ENCODE peak calls at places on chromosome 12, in seven cellular contexts. One of them, this sample, is unnamed.

GRCh38 chr12:110537605-110538409 is 35.7 kb downstream of the RAD9B start:
- DNase-seq in HCEC 1CT: peak; percentile 74
- DNase-seq in sigmoid colon: no peak
- DNase-seq in KG1: no peak
- DNase-seq in adipocyte: no peak
- DNase-seq in progenitor cell of endocrine pancreas: no peak
- DNase-seq in cerebellum: no peak
- DNase-seq in this sample: no peak

GRCh38 chr12:112126000-112126431 is 656 bp downstream of the TRAFD1 start:
- DNase-seq in adipocyte: peak; percentile 33
- DNase-seq in cerebellum: no peak
- DNase-seq in KG1: no peak
- DNase-seq in progenitor cell of endocrine pancreas: no peak
- DNase-seq in sigmoid colon: no peak
- DNase-seq in HCEC 1CT: peak; percentile 15
- DNase-seq in this sample: no peak

GRCh38 chr12:130428116-130428515 is 90.4 kb downstream of the PIWIL1 start:
- DNase-seq in cerebellum: no peak
- DNase-seq in adipocyte: no peak
- DNase-seq in sigmoid colon: peak; percentile 52
- DNase-seq in progenitor cell of endocrine pancreas: no peak
- DNase-seq in KG1: no peak
- DNase-seq in HCEC 1CT: no peak
- DNase-seq in this sample: no peak

GRCh38 chr12:130603566-130603965 is 112.5 kb downstream of the RIMBP2 start:
- DNase-seq in HCEC 1CT: no peak
- DNase-seq in sigmoid colon: no peak
- DNase-seq in progenitor cell of endocrine pancreas: no peak
- DNase-seq in cerebellum: no peak
- DNase-seq in KG1: no peak
- DNase-seq in adipocyte: no peak
- DNase-seq in this sample: no peak

GRCh38 chr12:98754095-98754494 is 109.0 kb downstream of the APAF1 start:
- DNase-seq in sigmoid colon: no peak
- DNase-seq in cerebellum: peak; percentile 8
- DNase-seq in KG1: no peak
- DNase-seq in progenitor cell of endocrine pancreas: no peak
- DNase-seq in adipocyte: peak; percentile 49
- DNase-seq in HCEC 1CT: peak; percentile 37
- DNase-seq in this sample: no peak

GRCh38 chr12:25126086-25126485 is 68.9 kb downstream of the DNAI7 start:
- DNase-seq in cerebellum: no peak
- DNase-seq in HCEC 1CT: no peak
- DNase-seq in progenitor cell of endocrine pancreas: no peak
- DNase-seq in KG1: no peak
- DNase-seq in adipocyte: no peak
- DNase-seq in sigmoid colon: no peak
- DNase-seq in this sample: no peak

GRCh38 chr12:124496584-124496983 is 70.8 kb downstream of the NCOR2 start:
- DNase-seq in adipocyte: no peak
- DNase-seq in HCEC 1CT: no peak
- DNase-seq in progenitor cell of endocrine pancreas: no peak
- DNase-seq in sigmoid colon: no peak
- DNase-seq in cerebellum: peak; percentile 51
- DNase-seq in KG1: no peak
- DNase-seq in this sample: no peak

GRCh38 chr12:27112891-27113290 is 30.5 kb upstream of the C12orf71 start:
- DNase-seq in progenitor cell of endocrine pancreas: no peak
- DNase-seq in sigmoid colon: no peak
- DNase-seq in HCEC 1CT: peak; percentile 8
- DNase-seq in cerebellum: no peak
- DNase-seq in KG1: no peak
- DNase-seq in adipocyte: no peak
- DNase-seq in this sample: no peak

GRCh38 chr12:103965255-103965589 is 450 bp upstream of the TDG start:
- DNase-seq in cerebellum: peak; percentile 8
- DNase-seq in progenitor cell of endocrine pancreas: no peak
- DNase-seq in HCEC 1CT: no peak
- DNase-seq in adipocyte: peak; percentile 22
- DNase-seq in sigmoid colon: no peak
- DNase-seq in KG1: no peak
- DNase-seq in this sample: no peak

GRCh38 chr12:114339626-114340025 is 66.3 kb downstream of the TBX5 start:
- DNase-seq in adipocyte: no peak
- DNase-seq in sigmoid colon: no peak
- DNase-seq in progenitor cell of endocrine pancreas: no peak
- DNase-seq in cerebellum: no peak
- DNase-seq in HCEC 1CT: no peak
- DNase-seq in KG1: no peak
- DNase-seq in this sample: no peak

GRCh38 chr12:93601591-93601990 is 29.1 kb downstream of the SOCS2 start:
- DNase-seq in sigmoid colon: no peak
- DNase-seq in KG1: no peak
- DNase-seq in HCEC 1CT: no peak
- DNase-seq in adipocyte: peak; percentile 34
- DNase-seq in progenitor cell of endocrine pancreas: no peak
- DNase-seq in cerebellum: no peak
- DNase-seq in this sample: no peak

GRCh38 chr12:100020370-100020769 is 35.6 kb upstream of the ANKS1B start:
- DNase-seq in cerebellum: no peak
- DNase-seq in progenitor cell of endocrine pancreas: no peak
- DNase-seq in sigmoid colon: no peak
- DNase-seq in KG1: no peak
- DNase-seq in HCEC 1CT: no peak
- DNase-seq in adipocyte: no peak
- DNase-seq in this sample: no peak

GRCh38 chr12:52486166-52487105 is 6.6 kb downstream of the KRT6A start:
- DNase-seq in progenitor cell of endocrine pancreas: no peak
- DNase-seq in HCEC 1CT: no peak
- DNase-seq in cerebellum: no peak
- DNase-seq in adipocyte: no peak
- DNase-seq in KG1: no peak
- DNase-seq in sigmoid colon: no peak
- DNase-seq in this sample: no peak

GRCh38 chr12:55651314-55651703 is 14.6 kb downstream of the OR10P1 start:
- DNase-seq in sigmoid colon: no peak
- DNase-seq in cerebellum: no peak
- DNase-seq in KG1: no peak
- DNase-seq in adipocyte: no peak
- DNase-seq in HCEC 1CT: no peak
- DNase-seq in progenitor cell of endocrine pancreas: no peak
- DNase-seq in this sample: no peak

GRCh38 chr12:112418248-112418595 is 525 bp upstream of the PTPN11 start:
- DNase-seq in KG1: no peak
- DNase-seq in adipocyte: no peak
- DNase-seq in cerebellum: no peak
- DNase-seq in sigmoid colon: no peak
- DNase-seq in HCEC 1CT: no peak
- DNase-seq in progenitor cell of endocrine pancreas: no peak
- DNase-seq in this sample: no peak

GRCh38 chr12:101819467-101819866 is 11.3 kb downstream of the GNPTAB start:
- DNase-seq in HCEC 1CT: peak; percentile 15
- DNase-seq in adipocyte: no peak
- DNase-seq in KG1: no peak
- DNase-seq in cerebellum: no peak
- DNase-seq in progenitor cell of endocrine pancreas: no peak
- DNase-seq in sigmoid colon: no peak
- DNase-seq in this sample: no peak

GRCh38 chr12:74539765-74540526 is 2.3 kb downstream of the ATXN7L3B start:
- DNase-seq in sigmoid colon: no peak
- DNase-seq in cerebellum: no peak
- DNase-seq in adipocyte: peak; percentile 10
- DNase-seq in HCEC 1CT: no peak
- DNase-seq in KG1: no peak
- DNase-seq in progenitor cell of endocrine pancreas: no peak
- DNase-seq in this sample: no peak

GRCh38 chr12:12327802-12328201 is 22.2 kb downstream of the MANSC1 start:
- DNase-seq in cerebellum: peak; percentile 55
- DNase-seq in KG1: no peak
- DNase-seq in progenitor cell of endocrine pancreas: no peak
- DNase-seq in sigmoid colon: no peak
- DNase-seq in HCEC 1CT: peak; percentile 60
- DNase-seq in adipocyte: peak; percentile 92
- DNase-seq in this sample: no peak

GRCh38 chr12:4994622-4995021 is 49.1 kb upstream of the KCNA5 start:
- DNase-seq in HCEC 1CT: no peak
- DNase-seq in cerebellum: no peak
- DNase-seq in sigmoid colon: no peak
- DNase-seq in adipocyte: no peak
- DNase-seq in KG1: no peak
- DNase-seq in progenitor cell of endocrine pancreas: no peak
- DNase-seq in this sample: no peak

GRCh38 chr12:51906452-51907082 is 737 bp upstream of the ACVRL1 start:
- DNase-seq in cerebellum: no peak
- DNase-seq in HCEC 1CT: no peak
- DNase-seq in KG1: no peak
- DNase-seq in sigmoid colon: peak; percentile 70
- DNase-seq in progenitor cell of endocrine pancreas: no peak
- DNase-seq in adipocyte: no peak
- DNase-seq in this sample: peak; percentile 62

GRCh38 chr12:10740182-10740581 is 17.1 kb upstream of the YBX3 start:
- DNase-seq in progenitor cell of endocrine pancreas: no peak
- DNase-seq in adipocyte: no peak
- DNase-seq in sigmoid colon: no peak
- DNase-seq in KG1: no peak
- DNase-seq in cerebellum: no peak
- DNase-seq in HCEC 1CT: no peak
- DNase-seq in this sample: no peak

GRCh38 chr12:46770501-46771183 is 55.2 kb downstream of the SLC38A4 start:
- DNase-seq in sigmoid colon: no peak
- DNase-seq in cerebellum: no peak
- DNase-seq in KG1: no peak
- DNase-seq in progenitor cell of endocrine pancreas: no peak
- DNase-seq in adipocyte: peak; percentile 79
- DNase-seq in HCEC 1CT: peak; percentile 47
- DNase-seq in this sample: no peak

GRCh38 chr12:119802472-119802871 is 74.6 kb downstream of the CIT start:
- DNase-seq in adipocyte: peak; percentile 39
- DNase-seq in KG1: no peak
- DNase-seq in progenitor cell of endocrine pancreas: no peak
- DNase-seq in HCEC 1CT: no peak
- DNase-seq in sigmoid colon: peak; percentile 73
- DNase-seq in cerebellum: peak; percentile 74
- DNase-seq in this sample: peak; percentile 71

GRCh38 chr12:96063046-96063445 is 27.7 kb upstream of the LTA4H start:
- DNase-seq in progenitor cell of endocrine pancreas: no peak
- DNase-seq in cerebellum: no peak
- DNase-seq in KG1: peak; percentile 25
- DNase-seq in sigmoid colon: no peak
- DNase-seq in HCEC 1CT: peak; percentile 39
- DNase-seq in adipocyte: peak; percentile 44
- DNase-seq in this sample: no peak

GRCh38 chr12:21774358-21775129 is at the start of gene KCNJ8:
- DNase-seq in adipocyte: peak; percentile 59
- DNase-seq in sigmoid colon: peak; percentile 92
- DNase-seq in HCEC 1CT: peak; percentile 48
- DNase-seq in KG1: no peak
- DNase-seq in progenitor cell of endocrine pancreas: peak; percentile 69
- DNase-seq in cerebellum: peak; percentile 12
- DNase-seq in this sample: peak; percentile 70

GRCh38 chr12:27012982-27013255 is 1.3 kb downstream of the TM7SF3 start:
- DNase-seq in sigmoid colon: no peak
- DNase-seq in adipocyte: no peak
- DNase-seq in cerebellum: no peak
- DNase-seq in progenitor cell of endocrine pancreas: no peak
- DNase-seq in HCEC 1CT: no peak
- DNase-seq in KG1: no peak
- DNase-seq in this sample: no peak

GRCh38 chr12:41743835-41744234 is 400.8 kb downstream of the GXYLT1 start:
- DNase-seq in cerebellum: no peak
- DNase-seq in KG1: no peak
- DNase-seq in adipocyte: no peak
- DNase-seq in HCEC 1CT: no peak
- DNase-seq in progenitor cell of endocrine pancreas: no peak
- DNase-seq in sigmoid colon: no peak
- DNase-seq in this sample: no peak

GRCh38 chr12:92138144-92138543 is 7.5 kb downstream of the BTG1 start:
- DNase-seq in KG1: no peak
- DNase-seq in sigmoid colon: no peak
- DNase-seq in HCEC 1CT: no peak
- DNase-seq in cerebellum: no peak
- DNase-seq in adipocyte: peak; percentile 32
- DNase-seq in progenitor cell of endocrine pancreas: no peak
- DNase-seq in this sample: no peak

GRCh38 chr12:19373569-19373968 is 65.7 kb upstream of the AEBP2 start:
- DNase-seq in HCEC 1CT: peak; percentile 43
- DNase-seq in adipocyte: no peak
- DNase-seq in progenitor cell of endocrine pancreas: no peak
- DNase-seq in KG1: no peak
- DNase-seq in sigmoid colon: no peak
- DNase-seq in cerebellum: no peak
- DNase-seq in this sample: no peak

GRCh38 chr12:122067966-122068365 is 10.6 kb upstream of the MLXIP start:
- DNase-seq in cerebellum: no peak
- DNase-seq in HCEC 1CT: no peak
- DNase-seq in sigmoid colon: peak; percentile 86
- DNase-seq in adipocyte: peak; percentile 80
- DNase-seq in progenitor cell of endocrine pancreas: no peak
- DNase-seq in KG1: no peak
- DNase-seq in this sample: peak; percentile 78

GRCh38 chr12:111444314-111444705 is 38.6 kb downstream of the SH2B3 start:
- DNase-seq in progenitor cell of endocrine pancreas: no peak
- DNase-seq in KG1: no peak
- DNase-seq in sigmoid colon: no peak
- DNase-seq in adipocyte: no peak
- DNase-seq in HCEC 1CT: peak; percentile 38
- DNase-seq in cerebellum: no peak
- DNase-seq in this sample: no peak

GRCh38 chr12:55955800-55956508 is 9.9 kb downstream of the PMEL start:
- DNase-seq in progenitor cell of endocrine pancreas: no peak
- DNase-seq in sigmoid colon: no peak
- DNase-seq in adipocyte: peak; percentile 44
- DNase-seq in cerebellum: no peak
- DNase-seq in KG1: no peak
- DNase-seq in HCEC 1CT: peak; percentile 59
- DNase-seq in this sample: no peak

GRCh38 chr12:85385406-85385805 is 105.4 kb downstream of the ALX1 start:
- DNase-seq in KG1: no peak
- DNase-seq in adipocyte: no peak
- DNase-seq in HCEC 1CT: no peak
- DNase-seq in progenitor cell of endocrine pancreas: no peak
- DNase-seq in sigmoid colon: no peak
- DNase-seq in cerebellum: no peak
- DNase-seq in this sample: no peak